ENCODE peak calls at places on chromosomes 5 and 9, in six cellular contexts. A is NCI-H2029 treated with DMSO at 0.1 percent for 48 hours, L is brain microvascular endothelial cell, J is T-helper 1 cell, Z is NCI-H1092, M is astrocyte. V is an unnamed sample.

GRCh38 chr5:140202078-140202477 is 27.1 kb downstream of the CYSTM1 start:
- DNase-seq in A (no peak), L (peak), J (no peak), Z (no peak), M (peak), V (no peak)

GRCh38 chr9:125748511-125749099 is 1.4 kb downstream of the PBX3 start:
- DNase-seq in A (no peak), L (no peak), J (no peak), Z (no peak), M (no peak), V (no peak)

GRCh38 chr9:71349218-71349617 is 227.8 kb upstream of the TRPM3 start:
- DNase-seq in A (no peak), L (no peak), J (no peak), Z (no peak), M (peak), V (no peak)

GRCh38 chr5:102809033-102809432 is 53.9 kb downstream of the PAM start:
- DNase-seq in A (no peak), L (no peak), J (no peak), Z (no peak), M (peak), V (no peak)

GRCh38 chr5:110623875-110624274 is 102.6 kb downstream of the TMEM232 start:
- DNase-seq in A (no peak), L (peak), J (no peak), Z (no peak), M (peak), V (no peak)

GRCh38 chr5:8418049-8418426 is 549.1 kb downstream of the MTRR start:
- DNase-seq in A (no peak), L (no peak), J (no peak), Z (no peak), M (no peak), V (no peak)

GRCh38 chr5:76379855-76380254 is 23.2 kb upstream of the IQGAP2 start:
- DNase-seq in A (no peak), L (no peak), J (no peak), Z (no peak), M (no peak), V (no peak)

GRCh38 chr9:91378695-91379127 is 17.0 kb upstream of the AUH start:
- DNase-seq in A (no peak), L (peak), J (no peak), Z (no peak), M (peak), V (no peak)

GRCh38 chr5:107067391-107067790 is 603.3 kb downstream of the EFNA5 start:
- DNase-seq in A (no peak), L (no peak), J (no peak), Z (no peak), M (no peak), V (no peak)

GRCh38 chr9:134950404-134950760 is 32.7 kb upstream of the FCN1 start:
- DNase-seq in A (no peak), L (no peak), J (no peak), Z (no peak), M (no peak), V (no peak)

GRCh38 chr5:61632064-61632463 is 300.0 kb downstream of the ZSWIM6 start:
- DNase-seq in A (no peak), L (no peak), J (no peak), Z (no peak), M (no peak), V (no peak)

GRCh38 chr5:142151436-142152382 is 43.1 kb downstream of the NDFIP1 start:
- DNase-seq in A (peak), L (peak), J (peak), Z (peak), M (peak), V (peak)

GRCh38 chr9:104144336-104144735 is 50.2 kb downstream of the SMC2 start:
- DNase-seq in A (peak), L (no peak), J (no peak), Z (no peak), M (no peak), V (no peak)

GRCh38 chr5:158957196-158957595 is 142.5 kb downstream of the EBF1 start:
- DNase-seq in A (no peak), L (no peak), J (no peak), Z (no peak), M (no peak), V (no peak)

GRCh38 chr9:36158122-36158521 is 11.1 kb upstream of the CCIN start:
- DNase-seq in A (no peak), L (no peak), J (no peak), Z (no peak), M (no peak), V (no peak)

GRCh38 chr9:14043491-14043890 is 270.4 kb downstream of the NFIB start:
- DNase-seq in A (no peak), L (no peak), J (no peak), Z (no peak), M (no peak), V (no peak)

GRCh38 chr5:171432581-171433351 is 13.3 kb downstream of the FGF18 start:
- DNase-seq in A (no peak), L (no peak), J (no peak), Z (no peak), M (no peak), V (no peak)

GRCh38 chr9:127987103-127987614 is 6.4 kb upstream of the EEIG1 start:
- DNase-seq in A (no peak), L (no peak), J (no peak), Z (no peak), M (peak), V (no peak)

GRCh38 chr9:127522727-127523126 is 71.4 kb downstream of the LRSAM1 start:
- DNase-seq in A (no peak), L (no peak), J (no peak), Z (no peak), M (no peak), V (no peak)

GRCh38 chr9:36188212-36188611 is 2.5 kb upstream of the CLTA start:
- DNase-seq in A (no peak), L (no peak), J (no peak), Z (no peak), M (no peak), V (no peak)

GRCh38 chr9:124873664-124874063 is 11.7 kb downstream of the ARPC5L start:
- DNase-seq in A (no peak), L (no peak), J (no peak), Z (no peak), M (no peak), V (no peak)

GRCh38 chr5:154755361-154756202 is at the start of gene LARP1:
- DNase-seq in A (no peak), L (no peak), J (peak), Z (no peak), M (no peak), V (no peak)

GRCh38 chr5:169745441-169746146 is 108.5 kb downstream of the DOCK2 start:
- DNase-seq in A (no peak), L (peak), J (no peak), Z (no peak), M (peak), V (no peak)

GRCh38 chr5:43635374-43635773 is 32.4 kb downstream of the NNT start:
- DNase-seq in A (no peak), L (peak), J (no peak), Z (no peak), M (peak), V (no peak)

GRCh38 chr5:79736528-79737514 is 47.2 kb downstream of the CMYA5 start:
- DNase-seq in A (no peak), L (no peak), J (no peak), Z (no peak), M (no peak), V (no peak)

GRCh38 chr5:75681125-75681830 is 36.0 kb downstream of the POC5 start:
- DNase-seq in A (peak), L (no peak), J (no peak), Z (peak), M (peak), V (no peak)

GRCh38 chr5:132791026-132791425 is 14.0 kb upstream of the SEPTIN8 start:
- DNase-seq in A (no peak), L (no peak), J (no peak), Z (no peak), M (no peak), V (no peak)

GRCh38 chr5:138139776-138140080 is 500 bp upstream of the NME5 start:
- DNase-seq in A (no peak), L (no peak), J (no peak), Z (no peak), M (no peak), V (no peak)

GRCh38 chr9:123460091-123460490 is 104.1 kb downstream of the CRB2 start:
- DNase-seq in A (no peak), L (no peak), J (no peak), Z (no peak), M (peak), V (no peak)

GRCh38 chr5:168939887-168940534 is 360.8 kb upstream of the PANK3 start:
- DNase-seq in A (no peak), L (no peak), J (no peak), Z (no peak), M (no peak), V (no peak)